ENCODE peak calls at places on chromosomes 1 and 21, in six cellular contexts. One of them, this sample, is unnamed.

GRCh38 chr1:241817331-241817792 is 30.6 kb upstream of the EXO1 start:
- DNase-seq in vagina: no peak
- DNase-seq in osteoblast: peak
- DNase-seq in adipocyte: peak
- DNase-seq in dorsolateral prefrontal cortex: no peak
- DNase-seq in body of pancreas: no peak
- DNase-seq in this sample: no peak

GRCh38 chr1:105872761-105873286 is 1183.7 kb upstream of the PRMT6 start:
- DNase-seq in vagina: no peak
- DNase-seq in osteoblast: no peak
- DNase-seq in adipocyte: no peak
- DNase-seq in dorsolateral prefrontal cortex: no peak
- DNase-seq in body of pancreas: no peak
- DNase-seq in this sample: no peak

GRCh38 chr1:208292913-208293312 is 48.7 kb upstream of the PLXNA2 start:
- DNase-seq in vagina: no peak
- DNase-seq in osteoblast: no peak
- DNase-seq in adipocyte: no peak
- DNase-seq in dorsolateral prefrontal cortex: no peak
- DNase-seq in body of pancreas: no peak
- DNase-seq in this sample: no peak

GRCh38 chr1:220271706-220272046 is 577 bp downstream of the RAB3GAP2 start:
- DNase-seq in vagina: no peak
- DNase-seq in osteoblast: no peak
- DNase-seq in adipocyte: peak
- DNase-seq in dorsolateral prefrontal cortex: no peak
- DNase-seq in body of pancreas: peak
- DNase-seq in this sample: no peak

GRCh38 chr1:86419277-86419903 is 4.6 kb upstream of the CLCA2 start:
- DNase-seq in vagina: no peak
- DNase-seq in osteoblast: peak
- DNase-seq in adipocyte: peak
- DNase-seq in dorsolateral prefrontal cortex: no peak
- DNase-seq in body of pancreas: no peak
- DNase-seq in this sample: no peak

GRCh38 chr1:234934611-234935033 is 194.0 kb downstream of the TOMM20 start:
- DNase-seq in vagina: no peak
- DNase-seq in osteoblast: peak
- DNase-seq in adipocyte: peak
- DNase-seq in dorsolateral prefrontal cortex: no peak
- DNase-seq in body of pancreas: peak
- DNase-seq in this sample: no peak

GRCh38 chr1:117237701-117238413 is 27.1 kb upstream of the VTCN1 start:
- DNase-seq in vagina: no peak
- DNase-seq in osteoblast: no peak
- DNase-seq in adipocyte: peak
- DNase-seq in dorsolateral prefrontal cortex: no peak
- DNase-seq in body of pancreas: no peak
- DNase-seq in this sample: no peak

GRCh38 chr1:15354580-15354965 is 55.1 kb upstream of the EFHD2 start:
- DNase-seq in vagina: no peak
- DNase-seq in osteoblast: no peak
- DNase-seq in adipocyte: peak
- DNase-seq in dorsolateral prefrontal cortex: no peak
- DNase-seq in body of pancreas: no peak
- DNase-seq in this sample: no peak

GRCh38 chr1:104163912-104164476 is 414.3 kb downstream of the AMY1C start:
- DNase-seq in vagina: no peak
- DNase-seq in osteoblast: no peak
- DNase-seq in adipocyte: no peak
- DNase-seq in dorsolateral prefrontal cortex: no peak
- DNase-seq in body of pancreas: no peak
- DNase-seq in this sample: no peak

GRCh38 chr1:2127181-2128145 is 67.1 kb downstream of the FAAP20 start:
- DNase-seq in vagina: no peak
- DNase-seq in osteoblast: peak
- DNase-seq in adipocyte: no peak
- DNase-seq in dorsolateral prefrontal cortex: peak
- DNase-seq in body of pancreas: no peak
- DNase-seq in this sample: no peak

GRCh38 chr1:247338723-247339270 is 7.1 kb upstream of the ZNF496 start:
- DNase-seq in vagina: no peak
- DNase-seq in osteoblast: peak
- DNase-seq in adipocyte: peak
- DNase-seq in dorsolateral prefrontal cortex: no peak
- DNase-seq in body of pancreas: no peak
- DNase-seq in this sample: no peak

GRCh38 chr1:203311368-203312301 is 6.3 kb downstream of the BTG2 start:
- DNase-seq in vagina: no peak
- DNase-seq in osteoblast: no peak
- DNase-seq in adipocyte: no peak
- DNase-seq in dorsolateral prefrontal cortex: no peak
- DNase-seq in body of pancreas: no peak
- DNase-seq in this sample: no peak

GRCh38 chr1:53657891-53658396 is 81.0 kb downstream of the GLIS1 start:
- DNase-seq in vagina: no peak
- DNase-seq in osteoblast: peak
- DNase-seq in adipocyte: no peak
- DNase-seq in dorsolateral prefrontal cortex: no peak
- DNase-seq in body of pancreas: no peak
- DNase-seq in this sample: no peak

GRCh38 chr21:43669828-43670605 is 10.7 kb downstream of the RRP1B start:
- DNase-seq in vagina: no peak
- DNase-seq in osteoblast: no peak
- DNase-seq in adipocyte: no peak
- DNase-seq in dorsolateral prefrontal cortex: no peak
- DNase-seq in body of pancreas: no peak
- DNase-seq in this sample: no peak

GRCh38 chr1:247322849-247323586 is 8.6 kb downstream of the ZNF496 start:
- DNase-seq in vagina: no peak
- DNase-seq in osteoblast: no peak
- DNase-seq in adipocyte: no peak
- DNase-seq in dorsolateral prefrontal cortex: no peak
- DNase-seq in body of pancreas: no peak
- DNase-seq in this sample: no peak

GRCh38 chr1:25609921-25610320 is 6.7 kb upstream of the MAN1C1 start:
- DNase-seq in vagina: no peak
- DNase-seq in osteoblast: no peak
- DNase-seq in adipocyte: peak
- DNase-seq in dorsolateral prefrontal cortex: no peak
- DNase-seq in body of pancreas: no peak
- DNase-seq in this sample: no peak

GRCh38 chr1:230176871-230177411 is 109.9 kb downstream of the GALNT2 start:
- DNase-seq in vagina: no peak
- DNase-seq in osteoblast: no peak
- DNase-seq in adipocyte: no peak
- DNase-seq in dorsolateral prefrontal cortex: peak
- DNase-seq in body of pancreas: peak
- DNase-seq in this sample: no peak

GRCh38 chr1:230822092-230822581 is 46.2 kb downstream of the C1orf198 start:
- DNase-seq in vagina: peak
- DNase-seq in osteoblast: no peak
- DNase-seq in adipocyte: peak
- DNase-seq in dorsolateral prefrontal cortex: no peak
- DNase-seq in body of pancreas: no peak
- DNase-seq in this sample: no peak

GRCh38 chr1:29793101-29793546 is 556.8 kb downstream of the PTPRU start:
- DNase-seq in vagina: no peak
- DNase-seq in osteoblast: peak
- DNase-seq in adipocyte: peak
- DNase-seq in dorsolateral prefrontal cortex: no peak
- DNase-seq in body of pancreas: peak
- DNase-seq in this sample: peak

GRCh38 chr1:40059292-40059959 is 18.9 kb downstream of the CAP1 start:
- DNase-seq in vagina: no peak
- DNase-seq in osteoblast: no peak
- DNase-seq in adipocyte: peak
- DNase-seq in dorsolateral prefrontal cortex: no peak
- DNase-seq in body of pancreas: no peak
- DNase-seq in this sample: no peak

GRCh38 chr1:181015258-181015630 is 7.4 kb downstream of the STX6 start:
- DNase-seq in vagina: no peak
- DNase-seq in osteoblast: no peak
- DNase-seq in adipocyte: peak
- DNase-seq in dorsolateral prefrontal cortex: no peak
- DNase-seq in body of pancreas: no peak
- DNase-seq in this sample: no peak
- H3K4me3 ChIP-seq in vagina: no peak
- H3K4me3 ChIP-seq in osteoblast: no peak
- H3K4me3 ChIP-seq in adipocyte: no peak
- H3K4me3 ChIP-seq in dorsolateral prefrontal cortex: no peak
- H3K4me3 ChIP-seq in body of pancreas: no peak
- H3K4me3 ChIP-seq in this sample: no peak

DNA sequence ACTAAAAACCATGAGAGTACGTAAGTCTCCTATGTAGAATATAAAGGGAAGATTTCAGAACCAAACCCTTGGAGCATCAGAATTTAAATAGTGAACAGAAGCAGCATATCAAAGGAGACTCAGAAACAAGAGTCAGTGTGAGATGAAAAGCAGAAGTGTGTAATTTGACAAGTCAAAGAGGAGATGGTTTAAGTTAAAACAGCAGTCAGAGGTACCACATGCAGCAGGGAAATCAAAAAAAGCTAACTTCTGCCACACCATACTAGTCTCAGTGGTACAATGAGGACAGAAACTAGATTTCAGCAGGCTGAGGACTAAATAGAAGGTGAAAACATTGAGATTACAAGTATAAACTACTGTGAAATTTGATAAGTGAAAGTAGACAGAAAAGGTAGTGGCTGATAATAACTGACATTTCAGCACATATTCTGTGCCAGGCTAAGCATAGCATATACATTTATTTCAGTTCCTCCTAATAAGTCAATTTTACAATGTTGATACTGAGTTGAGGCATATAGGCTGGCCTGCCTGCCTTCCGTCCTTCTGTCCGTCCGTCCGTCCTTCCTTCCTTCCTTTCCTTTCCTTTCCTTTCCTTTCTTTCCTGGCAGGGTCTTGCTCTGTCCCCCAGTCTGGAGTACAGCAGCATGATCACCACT is 12.5 kb downstream of the SUCO start:
- DNase-seq in vagina: no peak
- DNase-seq in osteoblast: no peak
- DNase-seq in adipocyte: no peak
- DNase-seq in dorsolateral prefrontal cortex: no peak
- DNase-seq in body of pancreas: no peak
- DNase-seq in this sample: no peak
- H3K4me3 ChIP-seq in vagina: no peak
- H3K4me3 ChIP-seq in osteoblast: no peak
- H3K4me3 ChIP-seq in adipocyte: no peak
- H3K4me3 ChIP-seq in dorsolateral prefrontal cortex: no peak
- H3K4me3 ChIP-seq in body of pancreas: no peak
- H3K4me3 ChIP-seq in this sample: no peak

GRCh38 chr1:217139513-217139912 is 416.3 kb upstream of the ESRRG start:
- DNase-seq in vagina: no peak
- DNase-seq in osteoblast: peak
- DNase-seq in adipocyte: no peak
- DNase-seq in dorsolateral prefrontal cortex: no peak
- DNase-seq in body of pancreas: no peak
- DNase-seq in this sample: no peak

GRCh38 chr1:217137210-217137871 is 414.1 kb upstream of the ESRRG start:
- DNase-seq in vagina: no peak
- DNase-seq in osteoblast: peak
- DNase-seq in adipocyte: no peak
- DNase-seq in dorsolateral prefrontal cortex: no peak
- DNase-seq in body of pancreas: peak
- DNase-seq in this sample: no peak

GRCh38 chr1:217138839-217139466 is 415.7 kb upstream of the ESRRG start:
- DNase-seq in vagina: no peak
- DNase-seq in osteoblast: peak
- DNase-seq in adipocyte: no peak
- DNase-seq in dorsolateral prefrontal cortex: no peak
- DNase-seq in body of pancreas: no peak
- DNase-seq in this sample: no peak

GRCh38 chr1:217138173-217138838 is 415.1 kb upstream of the ESRRG start:
- DNase-seq in vagina: no peak
- DNase-seq in osteoblast: peak
- DNase-seq in adipocyte: no peak
- DNase-seq in dorsolateral prefrontal cortex: no peak
- DNase-seq in body of pancreas: no peak
- DNase-seq in this sample: no peak

GRCh38 chr1:217140041-217140901 is 417.0 kb upstream of the ESRRG start:
- DNase-seq in vagina: no peak
- DNase-seq in osteoblast: peak
- DNase-seq in adipocyte: no peak
- DNase-seq in dorsolateral prefrontal cortex: no peak
- DNase-seq in body of pancreas: no peak
- DNase-seq in this sample: no peak
- H3K4me3 ChIP-seq in vagina: no peak
- H3K4me3 ChIP-seq in osteoblast: no peak
- H3K4me3 ChIP-seq in adipocyte: no peak
- H3K4me3 ChIP-seq in dorsolateral prefrontal cortex: peak
- H3K4me3 ChIP-seq in body of pancreas: no peak
- H3K4me3 ChIP-seq in this sample: no peak

DNA sequence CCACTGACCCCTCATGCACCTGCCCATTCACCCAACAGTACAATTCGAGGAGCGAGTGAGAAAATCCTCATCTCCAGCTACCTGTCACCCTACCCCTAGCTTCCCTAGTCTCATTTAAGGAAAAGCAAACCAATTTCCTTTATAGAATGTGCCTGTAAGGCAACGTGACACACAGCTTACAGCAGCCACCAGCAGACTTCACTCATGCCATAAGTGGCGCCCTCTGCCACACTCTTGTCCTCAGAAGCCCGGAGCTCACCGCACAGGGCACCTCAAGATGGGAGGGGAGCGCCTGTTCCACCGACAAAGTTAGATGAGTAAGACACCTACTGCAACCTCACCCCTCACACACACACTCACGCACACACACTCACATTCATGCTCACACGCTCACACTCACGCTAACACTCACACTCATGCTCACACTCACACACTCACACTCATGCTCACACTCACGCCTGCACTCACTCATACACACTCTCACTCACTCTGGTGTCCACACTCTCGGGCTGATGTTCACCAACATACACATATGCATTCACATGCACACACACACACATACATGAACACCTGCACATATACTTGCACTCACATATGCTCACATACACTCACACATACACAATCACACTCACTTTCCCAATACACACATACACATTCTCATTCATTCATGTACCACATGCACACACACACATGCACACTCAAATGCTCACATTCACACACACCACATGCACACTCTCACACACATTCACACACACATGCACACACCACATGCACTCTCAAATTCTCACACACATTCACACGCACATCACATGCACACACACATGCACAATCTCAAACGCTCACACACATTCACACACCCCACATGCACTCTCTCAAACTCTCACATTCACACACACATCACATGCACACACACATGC is 170.7 kb downstream of the PSMG1 start:
- DNase-seq in vagina: no peak
- DNase-seq in osteoblast: no peak
- DNase-seq in adipocyte: no peak
- DNase-seq in dorsolateral prefrontal cortex: no peak
- DNase-seq in body of pancreas: no peak
- DNase-seq in this sample: no peak
- H3K4me3 ChIP-seq in vagina: no peak
- H3K4me3 ChIP-seq in osteoblast: no peak
- H3K4me3 ChIP-seq in adipocyte: no peak
- H3K4me3 ChIP-seq in dorsolateral prefrontal cortex: no peak
- H3K4me3 ChIP-seq in body of pancreas: no peak
- H3K4me3 ChIP-seq in this sample: no peak